ENCODE peak calls at places on chromosomes 6 and 20, in six cellular contexts. U is NCI-H1105 treated with DMSO at 0.1 percent for 48 hours; Y is GM03348; E is endothelial cell of umbilical vein; K is NCI-H1694 treated with DMSO at 0.1 percent for 48 hours; N is activated CD4-positive, alpha-beta T cell treated with anti-CD3 and anti-CD28 coated beads, Interleukin-2, amount 50 U/mL, for 24 hours. M is an unnamed sample.
A peak's percentile ranks its signal among the peaks of the same experiment; 100 is the strongest.

GRCh38 chr6:1391692-1392309 is 2.4 kb downstream of the FOXF2 start:
- DNase-seq in U (no peak), Y (no peak), E (no peak), K (no peak), N (no peak), M (no peak)

GRCh38 chr6:134438825-134439224 is 120.9 kb upstream of the SGK1 start:
- DNase-seq in U (no peak), Y (no peak), E (no peak), K (no peak), N (no peak), M (no peak)

GRCh38 chr6:39884696-39885095 is 49.6 kb downstream of the MOCS1 start:
- DNase-seq in U (no peak), Y (peak; percentile 58), E (no peak), K (no peak), N (no peak), M (no peak)

GRCh38 chr6:2885967-2886731 is 17.0 kb downstream of the SERPINB9 start:
- DNase-seq in U (peak; percentile 36), Y (no peak), E (no peak), K (no peak), N (no peak), M (no peak)

GRCh38 chr6:159979136-159979874 is 10.4 kb downstream of the IGF2R start:
- DNase-seq in U (no peak), Y (peak; percentile 50), E (peak; percentile 46), K (no peak), N (no peak), M (no peak)

GRCh38 chr20:41145317-41145716 is 8.0 kb downstream of the PLCG1 start:
- DNase-seq in U (no peak), Y (no peak), E (no peak), K (no peak), N (no peak), M (no peak)

GRCh38 chr20:54062812-54063280 is 7.5 kb downstream of the BCAS1 start:
- DNase-seq in U (peak; percentile 57), Y (peak; percentile 72), E (peak; percentile 35), K (peak; percentile 60), N (no peak), M (peak; percentile 32)

GRCh38 chr6:12761376-12762115 is 45.0 kb downstream of the PHACTR1 start:
- DNase-seq in U (no peak), Y (peak; percentile 60), E (no peak), K (no peak), N (no peak), M (no peak)

GRCh38 chr6:6749791-6750434 is 161.4 kb downstream of the LY86 start:
- DNase-seq in U (no peak), Y (peak; percentile 89), E (peak; percentile 15), K (no peak), N (no peak), M (no peak)